ENCODE peak calls at places on chromosomes 6 and 20, in nine cellular contexts. W is substantia nigra; C is C1 segment of cervical spinal cord; N is T1000; P is H7; Q is AG04450; R is activated effector memory CD4-positive, alpha-beta T cell treated with anti-CD3 and anti-CD28 coated beads, Interleukin-2, amount 50 U/mL, for 16 hours; E is central memory CD8-positive, alpha-beta T cell; K is NCI-H1105. U is an unnamed sample.

GRCh38 chr6:72084992-72085569 is 198.7 kb downstream of the RIMS1 start:
- DNase-seq in W (no peak), C (no peak), N (no peak), P (no peak), Q (no peak), R (no peak), E (no peak), K (peak), U (no peak)

GRCh38 chr6:89436226-89436625 is 3.3 kb downstream of the ANKRD6 start:
- DNase-seq in W (no peak), C (no peak), N (no peak), P (no peak), Q (no peak), R (no peak), E (no peak), K (peak), U (no peak)

GRCh38 chr20:1997483-1998192 is 3.8 kb upstream of the PDYN start:
- DNase-seq in W (no peak), C (no peak), N (no peak), P (no peak), Q (no peak), R (no peak), E (no peak), K (no peak), U (no peak)

GRCh38 chr6:93721386-93722048 is 302.2 kb upstream of the EPHA7 start:
- DNase-seq in W (peak), C (no peak), N (no peak), P (peak), Q (no peak), R (no peak), E (no peak), K (peak), U (no peak)

GRCh38 chr20:2252419-2253060 is 43.3 kb upstream of the TGM3 start:
- DNase-seq in W (no peak), C (no peak), N (no peak), P (no peak), Q (no peak), R (no peak), E (no peak), K (no peak), U (no peak)

GRCh38 chr20:4153661-4154238 is 138.4 kb upstream of the RNF24 start:
- DNase-seq in W (no peak), C (no peak), N (no peak), P (no peak), Q (no peak), R (no peak), E (no peak), K (no peak), U (no peak)

GRCh38 chr6:43578748-43579147 is 2.8 kb downstream of the POLH start:
- DNase-seq in W (no peak), C (no peak), N (no peak), P (no peak), Q (no peak), R (no peak), E (no peak), K (no peak), U (no peak)

GRCh38 chr6:20197251-20197650 is 15.0 kb downstream of the MBOAT1 start:
- DNase-seq in W (no peak), C (no peak), N (no peak), P (no peak), Q (no peak), R (no peak), E (no peak), K (no peak), U (no peak)

GRCh38 chr6:101393291-101394251 is at the start of gene GRIK2:
- DNase-seq in W (peak), C (no peak), N (peak), P (peak), Q (no peak), R (no peak), E (no peak), K (peak), U (peak)

GRCh38 chr6:166078294-166078693 is 89.4 kb downstream of the TBXT start:
- DNase-seq in W (no peak), C (no peak), N (peak), P (no peak), Q (peak), R (no peak), E (no peak), K (no peak), U (no peak)

GRCh38 chr20:44954198-44954597 is 6.0 kb downstream of the TOMM34 start:
- DNase-seq in W (no peak), C (no peak), N (no peak), P (no peak), Q (no peak), R (no peak), E (no peak), K (no peak), U (no peak)

GRCh38 chr6:99905209-99906106 is 88.6 kb downstream of the MCHR2 start:
- DNase-seq in W (no peak), C (no peak), N (no peak), P (peak), Q (no peak), R (no peak), E (no peak), K (peak), U (no peak)